ENCODE peak calls at places on chromosome 9, in four cellular contexts. Q, D, L and T are unnamed samples.

GRCh38 chr9:91775011-91775707 is 174.9 kb downstream of the ROR2 start:
- DNase-seq in Q (no peak), D (peak), L (peak), T (peak)

GRCh38 chr9:116334581-116335150 is 181.1 kb downstream of the PAPPA start:
- DNase-seq in Q (no peak), D (no peak), L (no peak), T (no peak)

GRCh38 chr9:84839538-84839937 is 170.0 kb downstream of the NTRK2 start:
- DNase-seq in Q (peak), D (no peak), L (no peak), T (no peak)

GRCh38 chr9:94157408-94157801 is 73.1 kb downstream of the PTPDC1 start:
- DNase-seq in Q (no peak), D (no peak), L (no peak), T (no peak)

GRCh38 chr9:100731038-100731556 is 153.2 kb downstream of the CAVIN4 start:
- DNase-seq in Q (no peak), D (no peak), L (no peak), T (no peak)

GRCh38 chr9:94029932-94030317 is 54.3 kb upstream of the PTPDC1 start:
- DNase-seq in Q (no peak), D (no peak), L (no peak), T (no peak)

GRCh38 chr9:121692606-121693505 is 41.4 kb downstream of the DAB2IP start:
- DNase-seq in Q (no peak), D (no peak), L (no peak), T (no peak)

GRCh38 chr9:134395002-134395517 is 68.8 kb downstream of the RXRA start:
- DNase-seq in Q (no peak), D (no peak), L (no peak), T (no peak)

GRCh38 chr9:75889977-75890540 is 414 bp upstream of the PCSK5 start:
- DNase-seq in Q (no peak), D (no peak), L (peak), T (peak)

GRCh38 chr9:136186386-136186785 is 18.5 kb downstream of the LHX3 start:
- DNase-seq in Q (no peak), D (no peak), L (no peak), T (no peak)

GRCh38 chr9:84079994-84080393 is 99.4 kb downstream of the RMI1 start:
- DNase-seq in Q (no peak), D (no peak), L (no peak), T (no peak)

GRCh38 chr9:75063556-75064305 is 24.2 kb downstream of the NMRK1 start:
- DNase-seq in Q (no peak), D (no peak), L (no peak), T (no peak)

GRCh38 chr9:127586537-127586936 is 25.5 kb upstream of the STXBP1 start:
- DNase-seq in Q (no peak), D (peak), L (peak), T (peak)